ENCODE peak calls at places on chromosomes 16 and 17, in ten cellular contexts. G is gastrocnemius medialis, H is esophagus squamous epithelium, W is transverse colon, N is uterus, X is IMR-90, D is GM12891, T is prostate gland, P is heart left ventricle, M is lower leg skin. V is an unnamed sample.

GRCh38 chr16:24721830-24722238 is 7.6 kb upstream of the TNRC6A start:
- DNase-seq in D (no peak), P (no peak), G (no peak), W (no peak), X (no peak), N (no peak), M (no peak), H (no peak), T (no peak), V (no peak)

GRCh38 chr17:67246648-67247415 is 1.8 kb upstream of the HELZ start:
- DNase-seq in H (no peak), W (peak), N (peak), G (peak), M (peak), P (no peak), T (peak), X (peak), D (no peak), V (peak)

GRCh38 chr17:48960834-48961515 is 7.4 kb downstream of the GIP start:
- DNase-seq in G (no peak), P (no peak), X (no peak), H (no peak), N (no peak), T (no peak), D (no peak), M (no peak), W (no peak), V (no peak)

GRCh38 chr16:29684671-29685070 is 5.7 kb downstream of the QPRT start:
- DNase-seq in G (no peak), D (no peak), X (no peak), N (no peak), P (no peak), T (no peak), M (no peak), W (no peak), H (no peak), V (no peak)

GRCh38 chr17:21041753-21042433 is 918 bp downstream of the USP22 start:
- DNase-seq in H (peak), W (peak), N (peak), M (peak), X (peak), P (peak), G (peak), D (peak), T (peak), V (peak)

GRCh38 chr16:27853651-27854050 is 209.9 kb downstream of the GSG1L start:
- DNase-seq in W (no peak), X (no peak), T (no peak), D (no peak), G (no peak), H (no peak), N (no peak), P (no peak), M (no peak), V (no peak)

GRCh38 chr16:11145821-11146211 is 110.2 kb downstream of the SOCS1 start:
- DNase-seq in W (no peak), T (no peak), N (no peak), X (no peak), G (no peak), D (no peak), P (no peak), H (no peak), M (no peak), V (no peak)

GRCh38 chr17:18182978-18183333 is 672 bp upstream of the ALKBH5 start:
- DNase-seq in G (peak), N (peak), P (peak), W (peak), D (peak), X (peak), T (peak), M (peak), H (peak), V (peak)

GRCh38 chr17:72030067-72030899 is 90.5 kb upstream of the SOX9 start:
- DNase-seq in W (peak), X (peak), P (peak), G (no peak), H (no peak), N (no peak), T (no peak), D (peak), M (peak), V (peak)

GRCh38 chr17:57370051-57370581 is 113.8 kb downstream of the MSI2 start:
- DNase-seq in D (no peak), W (no peak), M (no peak), T (no peak), N (no peak), X (peak), H (no peak), G (no peak), P (no peak), V (peak)

GRCh38 chr16:89039756-89040155 is 53.9 kb upstream of the ACSF3 start:
- DNase-seq in H (no peak), X (no peak), P (peak), T (no peak), N (no peak), W (no peak), G (no peak), M (no peak), D (no peak), V (no peak)

GRCh38 chr16:86580063-86580797 is 1.9 kb downstream of the FOXL1 start:
- DNase-seq in H (no peak), M (no peak), D (no peak), N (no peak), W (no peak), P (no peak), T (no peak), G (no peak), X (peak), V (no peak)

GRCh38 chr17:35069311-35069710 is 5.8 kb upstream of the RFFL start:
- DNase-seq in N (no peak), X (peak), T (no peak), H (no peak), M (no peak), D (no peak), G (no peak), P (no peak), W (no peak), V (no peak)

GRCh38 chr17:9150407-9151090 is 129.2 kb downstream of the NTN1 start:
- DNase-seq in W (peak), M (no peak), D (no peak), P (no peak), X (peak), G (no peak), N (peak), H (no peak), T (no peak), V (no peak)

DNA sequence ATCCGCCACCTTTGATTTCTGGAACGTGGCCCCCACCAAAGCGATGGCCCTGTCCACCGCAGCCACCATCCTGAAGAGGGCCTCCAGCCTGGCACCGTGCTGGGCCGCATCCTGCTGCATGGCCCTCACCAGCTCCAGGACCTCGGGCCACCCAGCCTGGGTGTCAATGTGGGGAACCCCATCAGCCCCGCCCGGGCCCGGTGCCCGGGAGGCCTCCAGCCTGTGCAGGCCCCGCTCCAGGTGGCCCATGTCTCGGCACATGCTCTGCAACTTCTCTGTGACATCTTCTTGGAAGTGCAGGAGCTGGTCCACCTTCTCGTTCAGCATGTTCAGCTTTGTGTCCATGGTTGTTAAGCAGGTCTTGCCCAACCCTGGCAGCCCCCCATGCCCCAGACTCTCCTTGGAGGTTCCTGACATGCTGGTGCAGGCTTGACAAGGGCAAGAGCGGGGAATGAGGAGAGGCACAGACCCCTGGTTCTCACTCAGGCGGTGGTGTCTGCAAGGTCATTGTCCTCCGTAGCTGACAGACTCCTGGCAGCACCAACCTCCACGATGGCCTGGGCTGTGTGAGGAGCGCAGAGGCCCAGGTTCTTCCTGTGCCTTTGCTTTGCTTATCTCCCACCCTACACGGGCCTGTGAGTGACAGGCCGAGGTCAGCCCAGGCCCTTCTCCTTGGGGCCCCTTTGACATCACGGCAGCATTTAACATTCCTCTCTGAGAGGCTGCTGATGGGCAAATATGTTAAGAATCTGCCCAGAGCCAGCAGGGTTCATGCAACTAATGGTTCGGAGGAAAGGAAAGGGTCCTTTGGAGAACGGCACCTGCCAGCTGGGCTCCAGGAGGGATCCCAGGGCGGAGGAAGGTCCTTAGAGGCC is at the start of gene MYLK3:
- DNase-seq in G (no peak), N (no peak), X (no peak), H (no peak), M (no peak), P (peak), D (no peak), T (no peak), W (no peak), V (no peak)
- TF ChIP-seq POLR2A in G (no peak), N (no peak), X (no peak), H (no peak), M (no peak), P (peak), D (no peak), T (no peak), W (no peak), V (no peak)

DNA sequence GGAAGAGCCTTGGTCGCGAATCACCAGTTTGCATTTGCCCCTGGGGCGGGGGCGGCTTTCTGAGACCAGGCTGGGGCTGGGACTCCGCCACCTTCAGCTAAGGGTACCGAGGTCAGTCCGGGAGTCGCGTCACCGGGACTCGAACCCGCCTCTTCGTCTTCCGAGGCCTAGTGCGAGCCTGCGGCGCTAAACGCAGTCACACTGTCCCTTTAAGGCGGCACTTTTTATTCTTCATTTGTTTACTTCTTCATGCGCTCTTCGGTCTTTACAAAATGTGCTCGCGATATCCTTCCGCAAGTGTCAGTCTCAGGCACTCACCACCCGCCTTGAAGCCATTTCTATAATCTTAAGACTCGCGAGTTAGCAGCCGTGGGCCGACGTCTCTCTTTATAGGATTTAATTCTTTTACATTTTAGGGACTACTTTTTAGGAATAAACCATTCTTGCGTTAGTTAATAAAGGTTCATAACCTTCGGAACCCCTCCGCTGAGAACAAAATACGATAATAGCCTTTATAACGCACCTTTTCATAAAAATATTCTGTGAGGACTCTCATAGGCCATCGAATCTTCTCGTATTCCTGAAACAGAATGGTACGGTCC is 593 bp upstream of the HEXIM1 start:
- DNase-seq in X (peak), N (peak), H (no peak), G (peak), T (peak), D (peak), M (peak), P (peak), W (peak), V (no peak)
- TF ChIP-seq POLR2A in X (no peak), N (peak), H (peak), G (no peak), T (peak), D (peak), M (no peak), P (no peak), W (no peak), V (peak)

GRCh38 chr17:28405632-28406477 is at the start of gene SLC46A1:
- DNase-seq in H (no peak), W (peak), N (peak), T (peak), P (peak), M (no peak), G (no peak), X (no peak), D (peak), V (peak)
- TF ChIP-seq POLR2A in H (no peak), W (no peak), N (peak), T (no peak), P (peak), M (no peak), G (no peak), X (no peak), D (no peak), V (peak)

DNA sequence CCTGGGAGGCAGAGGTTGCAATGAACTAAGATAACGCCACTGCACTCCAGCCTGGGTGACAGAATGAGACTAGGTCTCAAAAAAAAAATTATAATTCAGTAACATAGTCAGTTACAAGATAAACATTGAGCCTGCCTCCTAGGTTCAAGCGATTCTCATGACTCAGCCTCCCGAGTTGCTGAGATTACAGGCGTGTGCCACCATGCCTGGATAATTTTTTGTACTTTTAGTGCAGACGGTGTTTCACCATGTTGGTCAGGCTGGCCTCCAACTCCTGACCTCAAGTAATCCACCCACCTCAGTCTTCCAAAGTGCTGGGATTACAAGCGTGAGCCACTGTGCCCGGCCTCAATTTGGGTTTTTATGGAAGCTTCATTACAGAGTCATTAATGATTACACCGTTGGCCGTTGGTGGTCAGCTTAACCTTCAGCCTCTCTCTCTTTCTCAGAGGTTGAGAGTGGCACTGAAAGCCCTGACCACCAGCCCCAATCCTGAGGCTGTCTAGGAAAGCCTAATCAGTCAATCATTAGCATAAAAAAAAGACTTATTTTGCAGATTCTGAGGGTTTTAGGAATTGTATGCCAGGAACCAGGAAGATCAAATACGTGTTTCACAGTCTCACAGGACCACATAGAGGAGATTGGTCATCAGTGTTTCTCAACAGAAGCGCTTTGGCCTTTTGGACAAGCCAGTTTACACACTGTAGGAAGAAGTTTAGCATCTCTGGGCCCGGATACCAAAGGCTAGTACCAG is 1.3 kb upstream of the LRRC37A3 start:
- DNase-seq in M (no peak), H (no peak), P (no peak), T (no peak), W (no peak), N (no peak), D (no peak), X (no peak), G (no peak), V (no peak)
- TF ChIP-seq POLR2A in M (no peak), H (no peak), P (no peak), T (no peak), W (no peak), N (no peak), D (no peak), X (no peak), G (no peak), V (no peak)

V was measured in H54.